ENCODE peak calls at places on chromosome 6, in nine cellular contexts. One of them, this sample, is unnamed.
A peak's percentile ranks its signal among the peaks of the same experiment; 100 is the strongest.

GRCh38 chr6:16392010-16392409 is 153.6 kb downstream of the GMPR start:
- DNase-seq in LoVo: no peak
- DNase-seq in activated CD8-positive, alpha-beta memory T cell treated with anti-CD3 and anti-CD28 coated beads, Interleukin-2, amount 50 U/mL, for 4 hours: no peak
- DNase-seq in neural crest cell: no peak
- DNase-seq in stimulated activated effector memory CD8-positive, alpha-beta T cell treated with anti-CD3 and anti-CD28 coated beads, Interleukin-12 subunit alpha, Interleukin-12 subunit beta, amount 100 ng/mL, for 72 hours: no peak
- DNase-seq in NCI-H2171 treated with DMSO at 0.1 percent for 48 hours: no peak
- DNase-seq in RCC 7860: no peak
- DNase-seq in Calu3: no peak
- DNase-seq in adrenal gland: peak; percentile 90
- DNase-seq in this sample: no peak

GRCh38 chr6:16398587-16398986 is 160.2 kb downstream of the GMPR start:
- DNase-seq in LoVo: no peak
- DNase-seq in activated CD8-positive, alpha-beta memory T cell treated with anti-CD3 and anti-CD28 coated beads, Interleukin-2, amount 50 U/mL, for 4 hours: no peak
- DNase-seq in neural crest cell: no peak
- DNase-seq in stimulated activated effector memory CD8-positive, alpha-beta T cell treated with anti-CD3 and anti-CD28 coated beads, Interleukin-12 subunit alpha, Interleukin-12 subunit beta, amount 100 ng/mL, for 72 hours: no peak
- DNase-seq in NCI-H2171 treated with DMSO at 0.1 percent for 48 hours: no peak
- DNase-seq in RCC 7860: no peak
- DNase-seq in Calu3: no peak
- DNase-seq in adrenal gland: no peak
- DNase-seq in this sample: no peak

GRCh38 chr6:52286798-52287432 is 2.4 kb upstream of the MCM3 start:
- DNase-seq in LoVo: peak; percentile 68
- DNase-seq in activated CD8-positive, alpha-beta memory T cell treated with anti-CD3 and anti-CD28 coated beads, Interleukin-2, amount 50 U/mL, for 4 hours: peak; percentile 61
- DNase-seq in neural crest cell: peak; percentile 72
- DNase-seq in stimulated activated effector memory CD8-positive, alpha-beta T cell treated with anti-CD3 and anti-CD28 coated beads, Interleukin-12 subunit alpha, Interleukin-12 subunit beta, amount 100 ng/mL, for 72 hours: peak; percentile 49
- DNase-seq in NCI-H2171 treated with DMSO at 0.1 percent for 48 hours: peak; percentile 45
- DNase-seq in RCC 7860: peak; percentile 46
- DNase-seq in Calu3: peak; percentile 85
- DNase-seq in adrenal gland: peak; percentile 89
- DNase-seq in this sample: peak; percentile 79

GRCh38 chr6:56246941-56247653 is at the start of gene COL21A1:
- DNase-seq in LoVo: peak; percentile 31
- DNase-seq in activated CD8-positive, alpha-beta memory T cell treated with anti-CD3 and anti-CD28 coated beads, Interleukin-2, amount 50 U/mL, for 4 hours: no peak
- DNase-seq in neural crest cell: peak; percentile 57
- DNase-seq in stimulated activated effector memory CD8-positive, alpha-beta T cell treated with anti-CD3 and anti-CD28 coated beads, Interleukin-12 subunit alpha, Interleukin-12 subunit beta, amount 100 ng/mL, for 72 hours: no peak
- DNase-seq in NCI-H2171 treated with DMSO at 0.1 percent for 48 hours: no peak
- DNase-seq in RCC 7860: no peak
- DNase-seq in Calu3: peak; percentile 71
- DNase-seq in adrenal gland: no peak
- DNase-seq in this sample: no peak

GRCh38 chr6:83853178-83853967 is at the start of gene RIPPLY2:
- DNase-seq in LoVo: no peak
- DNase-seq in activated CD8-positive, alpha-beta memory T cell treated with anti-CD3 and anti-CD28 coated beads, Interleukin-2, amount 50 U/mL, for 4 hours: no peak
- DNase-seq in neural crest cell: peak; percentile 29
- DNase-seq in stimulated activated effector memory CD8-positive, alpha-beta T cell treated with anti-CD3 and anti-CD28 coated beads, Interleukin-12 subunit alpha, Interleukin-12 subunit beta, amount 100 ng/mL, for 72 hours: no peak
- DNase-seq in NCI-H2171 treated with DMSO at 0.1 percent for 48 hours: peak; percentile 85
- DNase-seq in RCC 7860: no peak
- DNase-seq in Calu3: peak; percentile 49
- DNase-seq in adrenal gland: peak; percentile 69
- DNase-seq in this sample: no peak

GRCh38 chr6:38852215-38852614 is 137.1 kb downstream of the DNAH8 start:
- DNase-seq in LoVo: no peak
- DNase-seq in activated CD8-positive, alpha-beta memory T cell treated with anti-CD3 and anti-CD28 coated beads, Interleukin-2, amount 50 U/mL, for 4 hours: no peak
- DNase-seq in neural crest cell: no peak
- DNase-seq in stimulated activated effector memory CD8-positive, alpha-beta T cell treated with anti-CD3 and anti-CD28 coated beads, Interleukin-12 subunit alpha, Interleukin-12 subunit beta, amount 100 ng/mL, for 72 hours: no peak
- DNase-seq in NCI-H2171 treated with DMSO at 0.1 percent for 48 hours: no peak
- DNase-seq in RCC 7860: no peak
- DNase-seq in Calu3: no peak
- DNase-seq in adrenal gland: no peak
- DNase-seq in this sample: no peak

GRCh38 chr6:34663887-34664269 is 32.7 kb downstream of the ILRUN start:
- DNase-seq in LoVo: no peak
- DNase-seq in activated CD8-positive, alpha-beta memory T cell treated with anti-CD3 and anti-CD28 coated beads, Interleukin-2, amount 50 U/mL, for 4 hours: no peak
- DNase-seq in neural crest cell: no peak
- DNase-seq in stimulated activated effector memory CD8-positive, alpha-beta T cell treated with anti-CD3 and anti-CD28 coated beads, Interleukin-12 subunit alpha, Interleukin-12 subunit beta, amount 100 ng/mL, for 72 hours: no peak
- DNase-seq in NCI-H2171 treated with DMSO at 0.1 percent for 48 hours: no peak
- DNase-seq in RCC 7860: peak; percentile 25
- DNase-seq in Calu3: no peak
- DNase-seq in adrenal gland: no peak
- DNase-seq in this sample: no peak

GRCh38 chr6:149985506-149985937 is 21.8 kb downstream of the ULBP1 start:
- DNase-seq in LoVo: no peak
- DNase-seq in activated CD8-positive, alpha-beta memory T cell treated with anti-CD3 and anti-CD28 coated beads, Interleukin-2, amount 50 U/mL, for 4 hours: no peak
- DNase-seq in neural crest cell: no peak
- DNase-seq in stimulated activated effector memory CD8-positive, alpha-beta T cell treated with anti-CD3 and anti-CD28 coated beads, Interleukin-12 subunit alpha, Interleukin-12 subunit beta, amount 100 ng/mL, for 72 hours: no peak
- DNase-seq in NCI-H2171 treated with DMSO at 0.1 percent for 48 hours: no peak
- DNase-seq in RCC 7860: no peak
- DNase-seq in Calu3: no peak
- DNase-seq in adrenal gland: no peak
- DNase-seq in this sample: peak; percentile 31

GRCh38 chr6:150377211-150377781 is 8.5 kb downstream of the IYD start:
- DNase-seq in LoVo: no peak
- DNase-seq in activated CD8-positive, alpha-beta memory T cell treated with anti-CD3 and anti-CD28 coated beads, Interleukin-2, amount 50 U/mL, for 4 hours: no peak
- DNase-seq in neural crest cell: no peak
- DNase-seq in stimulated activated effector memory CD8-positive, alpha-beta T cell treated with anti-CD3 and anti-CD28 coated beads, Interleukin-12 subunit alpha, Interleukin-12 subunit beta, amount 100 ng/mL, for 72 hours: no peak
- DNase-seq in NCI-H2171 treated with DMSO at 0.1 percent for 48 hours: no peak
- DNase-seq in RCC 7860: peak; percentile 19
- DNase-seq in Calu3: peak; percentile 31
- DNase-seq in adrenal gland: no peak
- DNase-seq in this sample: no peak

GRCh38 chr6:136782021-136782770 is 10.1 kb downstream of the MAP3K5 start:
- DNase-seq in LoVo: peak; percentile 64
- DNase-seq in activated CD8-positive, alpha-beta memory T cell treated with anti-CD3 and anti-CD28 coated beads, Interleukin-2, amount 50 U/mL, for 4 hours: no peak
- DNase-seq in neural crest cell: no peak
- DNase-seq in stimulated activated effector memory CD8-positive, alpha-beta T cell treated with anti-CD3 and anti-CD28 coated beads, Interleukin-12 subunit alpha, Interleukin-12 subunit beta, amount 100 ng/mL, for 72 hours: no peak
- DNase-seq in NCI-H2171 treated with DMSO at 0.1 percent for 48 hours: no peak
- DNase-seq in RCC 7860: no peak
- DNase-seq in Calu3: no peak
- DNase-seq in adrenal gland: no peak
- DNase-seq in this sample: peak; percentile 68

GRCh38 chr6:13522639-13523038 is 35.2 kb upstream of the GFOD1 start:
- DNase-seq in LoVo: no peak
- DNase-seq in activated CD8-positive, alpha-beta memory T cell treated with anti-CD3 and anti-CD28 coated beads, Interleukin-2, amount 50 U/mL, for 4 hours: no peak
- DNase-seq in neural crest cell: no peak
- DNase-seq in stimulated activated effector memory CD8-positive, alpha-beta T cell treated with anti-CD3 and anti-CD28 coated beads, Interleukin-12 subunit alpha, Interleukin-12 subunit beta, amount 100 ng/mL, for 72 hours: no peak
- DNase-seq in NCI-H2171 treated with DMSO at 0.1 percent for 48 hours: no peak
- DNase-seq in RCC 7860: peak; percentile 28
- DNase-seq in Calu3: no peak
- DNase-seq in adrenal gland: no peak
- DNase-seq in this sample: peak; percentile 57

GRCh38 chr6:501891-502601 is 110.5 kb downstream of the IRF4 start:
- DNase-seq in LoVo: peak; percentile 24
- DNase-seq in activated CD8-positive, alpha-beta memory T cell treated with anti-CD3 and anti-CD28 coated beads, Interleukin-2, amount 50 U/mL, for 4 hours: peak; percentile 54
- DNase-seq in neural crest cell: no peak
- DNase-seq in stimulated activated effector memory CD8-positive, alpha-beta T cell treated with anti-CD3 and anti-CD28 coated beads, Interleukin-12 subunit alpha, Interleukin-12 subunit beta, amount 100 ng/mL, for 72 hours: peak; percentile 52
- DNase-seq in NCI-H2171 treated with DMSO at 0.1 percent for 48 hours: no peak
- DNase-seq in RCC 7860: no peak
- DNase-seq in Calu3: peak; percentile 4
- DNase-seq in adrenal gland: no peak
- DNase-seq in this sample: no peak

GRCh38 chr6:34610819-34611477 is 54.8 kb upstream of the SPDEF start:
- DNase-seq in LoVo: peak; percentile 50
- DNase-seq in activated CD8-positive, alpha-beta memory T cell treated with anti-CD3 and anti-CD28 coated beads, Interleukin-2, amount 50 U/mL, for 4 hours: no peak
- DNase-seq in neural crest cell: no peak
- DNase-seq in stimulated activated effector memory CD8-positive, alpha-beta T cell treated with anti-CD3 and anti-CD28 coated beads, Interleukin-12 subunit alpha, Interleukin-12 subunit beta, amount 100 ng/mL, for 72 hours: no peak
- DNase-seq in NCI-H2171 treated with DMSO at 0.1 percent for 48 hours: no peak
- DNase-seq in RCC 7860: peak; percentile 27
- DNase-seq in Calu3: peak; percentile 60
- DNase-seq in adrenal gland: no peak
- DNase-seq in this sample: peak; percentile 74

GRCh38 chr6:31585531-31585930 is 546 bp upstream of the LST1 start:
- DNase-seq in LoVo: peak; percentile 6
- DNase-seq in activated CD8-positive, alpha-beta memory T cell treated with anti-CD3 and anti-CD28 coated beads, Interleukin-2, amount 50 U/mL, for 4 hours: no peak
- DNase-seq in neural crest cell: no peak
- DNase-seq in stimulated activated effector memory CD8-positive, alpha-beta T cell treated with anti-CD3 and anti-CD28 coated beads, Interleukin-12 subunit alpha, Interleukin-12 subunit beta, amount 100 ng/mL, for 72 hours: no peak
- DNase-seq in NCI-H2171 treated with DMSO at 0.1 percent for 48 hours: no peak
- DNase-seq in RCC 7860: peak; percentile 8
- DNase-seq in Calu3: peak; percentile 55
- DNase-seq in adrenal gland: no peak
- DNase-seq in this sample: no peak

GRCh38 chr6:25953733-25954132 is 8.9 kb upstream of the TRIM38 start:
- DNase-seq in LoVo: no peak
- DNase-seq in activated CD8-positive, alpha-beta memory T cell treated with anti-CD3 and anti-CD28 coated beads, Interleukin-2, amount 50 U/mL, for 4 hours: no peak
- DNase-seq in neural crest cell: no peak
- DNase-seq in stimulated activated effector memory CD8-positive, alpha-beta T cell treated with anti-CD3 and anti-CD28 coated beads, Interleukin-12 subunit alpha, Interleukin-12 subunit beta, amount 100 ng/mL, for 72 hours: no peak
- DNase-seq in NCI-H2171 treated with DMSO at 0.1 percent for 48 hours: no peak
- DNase-seq in RCC 7860: no peak
- DNase-seq in Calu3: no peak
- DNase-seq in adrenal gland: no peak
- DNase-seq in this sample: no peak

GRCh38 chr6:29656798-29657197 is at the start of gene MOG:
- DNase-seq in LoVo: no peak
- DNase-seq in activated CD8-positive, alpha-beta memory T cell treated with anti-CD3 and anti-CD28 coated beads, Interleukin-2, amount 50 U/mL, for 4 hours: no peak
- DNase-seq in neural crest cell: no peak
- DNase-seq in stimulated activated effector memory CD8-positive, alpha-beta T cell treated with anti-CD3 and anti-CD28 coated beads, Interleukin-12 subunit alpha, Interleukin-12 subunit beta, amount 100 ng/mL, for 72 hours: no peak
- DNase-seq in NCI-H2171 treated with DMSO at 0.1 percent for 48 hours: no peak
- DNase-seq in RCC 7860: no peak
- DNase-seq in Calu3: no peak
- DNase-seq in adrenal gland: no peak
- DNase-seq in this sample: no peak

GRCh38 chr6:64411226-64411625 is 775.6 kb downstream of the PHF3 start:
- DNase-seq in LoVo: no peak
- DNase-seq in activated CD8-positive, alpha-beta memory T cell treated with anti-CD3 and anti-CD28 coated beads, Interleukin-2, amount 50 U/mL, for 4 hours: no peak
- DNase-seq in neural crest cell: no peak
- DNase-seq in stimulated activated effector memory CD8-positive, alpha-beta T cell treated with anti-CD3 and anti-CD28 coated beads, Interleukin-12 subunit alpha, Interleukin-12 subunit beta, amount 100 ng/mL, for 72 hours: no peak
- DNase-seq in NCI-H2171 treated with DMSO at 0.1 percent for 48 hours: no peak
- DNase-seq in RCC 7860: no peak
- DNase-seq in Calu3: no peak
- DNase-seq in adrenal gland: no peak
- DNase-seq in this sample: no peak

GRCh38 chr6:53189554-53189953 is 40.9 kb upstream of the GCM1 start:
- DNase-seq in LoVo: no peak
- DNase-seq in activated CD8-positive, alpha-beta memory T cell treated with anti-CD3 and anti-CD28 coated beads, Interleukin-2, amount 50 U/mL, for 4 hours: no peak
- DNase-seq in neural crest cell: no peak
- DNase-seq in stimulated activated effector memory CD8-positive, alpha-beta T cell treated with anti-CD3 and anti-CD28 coated beads, Interleukin-12 subunit alpha, Interleukin-12 subunit beta, amount 100 ng/mL, for 72 hours: no peak
- DNase-seq in NCI-H2171 treated with DMSO at 0.1 percent for 48 hours: no peak
- DNase-seq in RCC 7860: peak; percentile 54
- DNase-seq in Calu3: no peak
- DNase-seq in adrenal gland: no peak
- DNase-seq in this sample: no peak

GRCh38 chr6:109760208-109760607 is 69.1 kb downstream of the FIG4 start:
- DNase-seq in LoVo: no peak
- DNase-seq in activated CD8-positive, alpha-beta memory T cell treated with anti-CD3 and anti-CD28 coated beads, Interleukin-2, amount 50 U/mL, for 4 hours: no peak
- DNase-seq in neural crest cell: no peak
- DNase-seq in stimulated activated effector memory CD8-positive, alpha-beta T cell treated with anti-CD3 and anti-CD28 coated beads, Interleukin-12 subunit alpha, Interleukin-12 subunit beta, amount 100 ng/mL, for 72 hours: no peak
- DNase-seq in NCI-H2171 treated with DMSO at 0.1 percent for 48 hours: no peak
- DNase-seq in RCC 7860: no peak
- DNase-seq in Calu3: no peak
- DNase-seq in adrenal gland: no peak
- DNase-seq in this sample: no peak

GRCh38 chr6:147033267-147033666 is 170.9 kb upstream of the STXBP5 start:
- DNase-seq in LoVo: no peak
- DNase-seq in activated CD8-positive, alpha-beta memory T cell treated with anti-CD3 and anti-CD28 coated beads, Interleukin-2, amount 50 U/mL, for 4 hours: no peak
- DNase-seq in neural crest cell: peak; percentile 2
- DNase-seq in stimulated activated effector memory CD8-positive, alpha-beta T cell treated with anti-CD3 and anti-CD28 coated beads, Interleukin-12 subunit alpha, Interleukin-12 subunit beta, amount 100 ng/mL, for 72 hours: no peak
- DNase-seq in NCI-H2171 treated with DMSO at 0.1 percent for 48 hours: no peak
- DNase-seq in RCC 7860: no peak
- DNase-seq in Calu3: no peak
- DNase-seq in adrenal gland: no peak
- DNase-seq in this sample: no peak

GRCh38 chr6:114747995-114748625 is 405.3 kb upstream of the HS3ST5 start:
- DNase-seq in LoVo: peak; percentile 50
- DNase-seq in activated CD8-positive, alpha-beta memory T cell treated with anti-CD3 and anti-CD28 coated beads, Interleukin-2, amount 50 U/mL, for 4 hours: no peak
- DNase-seq in neural crest cell: peak; percentile 59
- DNase-seq in stimulated activated effector memory CD8-positive, alpha-beta T cell treated with anti-CD3 and anti-CD28 coated beads, Interleukin-12 subunit alpha, Interleukin-12 subunit beta, amount 100 ng/mL, for 72 hours: no peak
- DNase-seq in NCI-H2171 treated with DMSO at 0.1 percent for 48 hours: peak; percentile 49
- DNase-seq in RCC 7860: no peak
- DNase-seq in Calu3: peak; percentile 76
- DNase-seq in adrenal gland: peak; percentile 79
- DNase-seq in this sample: peak; percentile 71

GRCh38 chr6:137810554-137811120 is 56.4 kb upstream of the TNFAIP3 start:
- DNase-seq in LoVo: no peak
- DNase-seq in activated CD8-positive, alpha-beta memory T cell treated with anti-CD3 and anti-CD28 coated beads, Interleukin-2, amount 50 U/mL, for 4 hours: no peak
- DNase-seq in neural crest cell: no peak
- DNase-seq in stimulated activated effector memory CD8-positive, alpha-beta T cell treated with anti-CD3 and anti-CD28 coated beads, Interleukin-12 subunit alpha, Interleukin-12 subunit beta, amount 100 ng/mL, for 72 hours: no peak
- DNase-seq in NCI-H2171 treated with DMSO at 0.1 percent for 48 hours: no peak
- DNase-seq in RCC 7860: no peak
- DNase-seq in Calu3: no peak
- DNase-seq in adrenal gland: no peak
- DNase-seq in this sample: no peak

GRCh38 chr6:100948381-100949133 is 67.4 kb upstream of the ASCC3 start:
- DNase-seq in LoVo: peak; percentile 23
- DNase-seq in activated CD8-positive, alpha-beta memory T cell treated with anti-CD3 and anti-CD28 coated beads, Interleukin-2, amount 50 U/mL, for 4 hours: no peak
- DNase-seq in neural crest cell: no peak
- DNase-seq in stimulated activated effector memory CD8-positive, alpha-beta T cell treated with anti-CD3 and anti-CD28 coated beads, Interleukin-12 subunit alpha, Interleukin-12 subunit beta, amount 100 ng/mL, for 72 hours: no peak
- DNase-seq in NCI-H2171 treated with DMSO at 0.1 percent for 48 hours: no peak
- DNase-seq in RCC 7860: no peak
- DNase-seq in Calu3: no peak
- DNase-seq in adrenal gland: no peak
- DNase-seq in this sample: peak; percentile 74